ENCODE peak calls at places on chromosomes 2 and 18, in four cellular contexts. U is K562, I is GM12878, V is HEK293T. T is an unnamed sample.

GRCh38 chr18:77054288-77054605 is 78.3 kb downstream of the MBP start:
- DNase-seq in V (no peak), U (no peak), I (no peak), T (no peak)

GRCh38 chr2:230899287-230899686 is 25.8 kb downstream of the GPR55 start:
- DNase-seq in V (no peak), I (no peak), U (no peak), T (no peak)

GRCh38 chr2:12109363-12110017 is 363.1 kb downstream of the LPIN1 start:
- DNase-seq in I (no peak), U (no peak), V (no peak), T (peak; percentile 64)

GRCh38 chr2:12412898-12413305 is 303.8 kb upstream of the TRIB2 start:
- DNase-seq in V (no peak), U (no peak), I (peak; percentile 57), T (no peak)

GRCh38 chr2:221458588-221458987 is 113.5 kb downstream of the EPHA4 start:
- DNase-seq in I (no peak), V (no peak), U (no peak), T (no peak)

GRCh38 chr2:218476676-218477075 is 57.8 kb downstream of the VIL1 start:
- DNase-seq in U (no peak), V (no peak), I (no peak), T (no peak)

GRCh38 chr2:54559593-54560145 is 103.5 kb downstream of the SPTBN1 start:
- DNase-seq in I (no peak), V (no peak), U (no peak), T (peak; percentile 83)

GRCh38 chr2:161077367-161078210 is 82.6 kb upstream of the TANK start:
- DNase-seq in V (no peak), I (peak; percentile 81), U (no peak), T (no peak)

GRCh38 chr2:233441161-233442027 is 87.1 kb downstream of the DGKD start:
- DNase-seq in V (no peak), U (no peak), I (no peak), T (no peak)

GRCh38 chr2:118224888-118225264 is 136.6 kb downstream of the INSIG2 start:
- DNase-seq in V (no peak), U (no peak), I (no peak), T (no peak)

GRCh38 chr2:130241041-130241707 is 42.9 kb upstream of the TUBA3E start:
- DNase-seq in I (no peak), V (no peak), U (no peak), T (peak; percentile 76)

GRCh38 chr2:119112770-119113488 is 45.6 kb downstream of the C1QL2 start:
- DNase-seq in V (no peak), I (no peak), U (no peak), T (no peak)

GRCh38 chr2:229909090-229909489 is 12.7 kb downstream of the TRIP12 start:
- DNase-seq in V (no peak), U (no peak), I (no peak), T (no peak)

GRCh38 chr2:190668892-190669291 is 20.0 kb downstream of the NAB1 start:
- DNase-seq in I (no peak), U (peak; percentile 39), V (no peak), T (no peak)

GRCh38 chr2:217361491-217361890 is 501.6 kb upstream of the TNP1 start:
- DNase-seq in U (no peak), I (no peak), V (no peak), T (no peak)

GRCh38 chr2:56892381-56892780 is 708.6 kb downstream of the CCDC85A start:
- DNase-seq in U (no peak), I (no peak), V (no peak), T (no peak)

GRCh38 chr2:23436346-23437099 is 51.5 kb downstream of the KLHL29 start:
- DNase-seq in V (no peak), U (no peak), I (no peak), T (no peak)

GRCh38 chr2:226031078-226031937 is 631.8 kb downstream of the NYAP2 start:
- DNase-seq in I (no peak), U (no peak), V (peak; percentile 64), T (peak; percentile 73)

GRCh38 chr2:9336209-9336533 is 87.2 kb downstream of the ITGB1BP1 start:
- DNase-seq in U (peak; percentile 25), I (peak; percentile 4), V (peak; percentile 20), T (peak; percentile 93)

GRCh38 chr2:204982303-204982702 is 437.0 kb downstream of the PARD3B start:
- DNase-seq in I (no peak), U (peak; percentile 8), V (no peak), T (no peak)

GRCh38 chr2:148978026-148978685 is 60.3 kb upstream of the LYPD6B start:
- DNase-seq in U (no peak), I (no peak), V (peak; percentile 15), T (no peak)

GRCh38 chr2:126029316-126029715 is 626.6 kb upstream of the GYPC start:
- DNase-seq in U (no peak), I (no peak), V (no peak), T (no peak)

GRCh38 chr2:26487192-26487591 is 9.3 kb upstream of the OTOF start:
- DNase-seq in U (no peak), I (no peak), V (no peak), T (no peak)

GRCh38 chr2:164065038-164065437 is 329.2 kb upstream of the FIGN start:
- DNase-seq in U (no peak), V (peak; percentile 11), I (no peak), T (no peak)

GRCh38 chr2:121078869-121079268 is 206.1 kb downstream of the TFCP2L1 start:
- DNase-seq in U (no peak), V (no peak), I (no peak), T (peak; percentile 16)
- TF ChIP-seq TARDBP in U (no peak), V (no peak), I (no peak), T (no peak)

GRCh38 chr2:170244555-170244954 is 66.6 kb downstream of the MYO3B start:
- DNase-seq in I (no peak), U (no peak), V (no peak), T (no peak)

GRCh38 chr2:170245312-170245711 is 67.4 kb downstream of the MYO3B start:
- DNase-seq in I (no peak), V (no peak), U (no peak), T (no peak)

GRCh38 chr2:170241731-170242130 is 63.8 kb downstream of the MYO3B start:
- DNase-seq in I (no peak), U (no peak), V (no peak), T (no peak)

GRCh38 chr2:170243118-170243837 is 65.3 kb downstream of the MYO3B start:
- DNase-seq in I (no peak), U (peak; percentile 32), V (no peak), T (no peak)

GRCh38 chr2:170243898-170244297 is 66.0 kb downstream of the MYO3B start:
- DNase-seq in I (no peak), U (no peak), V (no peak), T (no peak)
- TF ChIP-seq TARDBP in I (no peak), U (no peak), V (no peak), T (no peak)

DNA sequence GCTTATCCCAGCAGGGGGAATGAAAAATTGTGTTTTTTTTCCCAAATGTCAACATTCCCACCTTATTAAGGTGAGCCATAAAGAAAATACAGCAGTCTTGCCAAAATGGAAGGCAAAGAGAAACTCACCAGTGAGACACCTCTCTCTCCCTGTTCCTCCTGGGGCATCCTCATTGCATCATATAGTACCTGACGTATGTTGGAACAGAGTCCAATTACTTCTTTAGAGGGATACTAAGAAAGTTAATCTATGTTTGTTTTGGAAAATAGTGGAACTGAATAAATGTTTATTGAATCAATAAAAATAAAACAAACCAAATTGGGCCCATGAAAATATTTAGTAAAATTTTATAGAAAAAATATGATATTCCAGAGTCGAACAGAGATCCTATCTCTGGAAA is 700.4 kb downstream of the LRRTM4 start:
- DNase-seq in U (no peak), V (no peak), I (no peak), T (no peak)
- TF ChIP-seq TARDBP in U (no peak), V (no peak), I (no peak), T (no peak)

GRCh38 chr18:11320981-11321380 is 171.6 kb upstream of the PIEZO2 start:
- DNase-seq in V (no peak), I (no peak), U (no peak), T (no peak)
- TF ChIP-seq TARDBP in V (no peak), I (no peak), U (no peak), T (no peak)

DNA sequence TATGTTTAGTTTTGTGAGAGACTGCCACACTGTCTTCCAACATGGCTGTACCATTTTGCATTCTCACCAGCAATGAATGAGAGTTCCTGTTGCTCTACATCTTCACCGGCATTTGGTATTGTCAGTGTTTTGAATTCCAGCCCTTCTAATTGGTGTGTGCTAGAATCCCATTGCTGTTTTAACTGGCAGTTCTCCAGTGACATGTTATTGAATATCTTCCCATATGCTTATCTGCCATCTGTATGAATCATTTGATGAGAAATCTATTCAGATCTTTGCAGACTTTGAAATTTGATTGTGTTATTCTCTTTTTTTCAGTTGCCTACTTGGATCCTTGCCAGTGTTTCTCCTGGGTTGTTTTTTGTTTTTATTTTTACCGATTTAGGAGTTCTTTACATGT is 99.0 kb downstream of the SNTG2 start:
- DNase-seq in U (no peak), I (no peak), V (no peak), T (no peak)
- TF ChIP-seq TARDBP in U (no peak), I (no peak), V (no peak), T (no peak)

DNA sequence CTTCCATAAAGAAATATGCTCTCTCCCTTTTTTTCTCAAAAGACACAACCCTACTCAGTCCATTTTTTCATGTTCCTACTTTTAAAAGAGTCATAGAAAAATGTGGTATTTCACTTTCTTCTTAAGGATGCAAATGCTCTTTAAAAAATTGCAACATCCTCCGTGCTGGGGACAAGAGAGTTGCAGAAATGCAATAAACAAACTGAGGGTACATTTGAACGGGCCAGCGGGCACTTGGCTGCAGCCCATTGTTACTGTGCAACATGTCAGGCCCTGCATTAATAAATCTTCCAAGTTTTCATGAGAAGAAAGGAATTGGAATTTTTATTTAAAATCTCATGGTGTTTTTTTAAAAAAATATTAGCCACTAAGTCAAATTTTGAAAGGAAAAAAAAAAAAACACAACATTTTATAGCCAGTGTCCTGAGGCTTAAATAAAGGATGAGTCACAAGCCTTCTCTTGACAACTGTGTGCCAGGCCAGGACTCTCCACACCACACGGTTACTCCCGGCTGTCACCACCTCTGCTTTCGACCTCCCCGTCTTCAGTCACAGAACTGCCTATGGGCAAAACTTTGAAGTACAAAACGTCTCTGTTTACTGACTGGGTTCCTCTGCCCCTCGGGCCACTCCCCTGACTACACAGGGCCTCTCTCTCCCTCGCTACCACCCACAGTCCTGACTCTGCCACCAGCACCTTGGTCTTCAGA is 57.5 kb upstream of the MFF start:
- DNase-seq in V (no peak), U (no peak), I (no peak), T (no peak)
- TF ChIP-seq TARDBP in V (no peak), U (no peak), I (no peak), T (no peak)

GRCh38 chr18:22697561-22697960 is 235.6 kb upstream of the RBBP8 start:
- DNase-seq in U (no peak), V (no peak), I (no peak), T (no peak)

GRCh38 chr18:22698711-22699110 is 234.4 kb upstream of the RBBP8 start:
- DNase-seq in I (no peak), V (no peak), U (no peak), T (no peak)

GRCh38 chr18:22691988-22692710 is 241.0 kb upstream of the RBBP8 start:
- DNase-seq in V (no peak), I (no peak), U (no peak), T (no peak)

GRCh38 chr18:22695674-22696073 is 237.5 kb upstream of the RBBP8 start:
- DNase-seq in I (no peak), U (no peak), V (no peak), T (no peak)

GRCh38 chr18:22694954-22695353 is 238.2 kb upstream of the RBBP8 start:
- DNase-seq in I (no peak), V (peak; percentile 33), U (peak; percentile 20), T (no peak)
- TF ChIP-seq TARDBP in I (no peak), V (no peak), U (no peak), T (no peak)